ENCODE peak calls at places on chromosomes 1 and 21, in eight cellular contexts. One of them, this sample, is unnamed.

GRCh38 chr1:50940291-50940690 is 19.8 kb downstream of the FAF1 start:
- DNase-seq in germinal center: no peak
- DNase-seq in SK-N-SH: no peak
- DNase-seq in ACHN: no peak
- DNase-seq in EH: no peak
- DNase-seq in iris pigment epithelial cell: no peak
- DNase-seq in LHCN-M2: no peak
- DNase-seq in activated gamma-delta T cell treated with anti-CD3 and anti-CD28 coated beads, Interleukin-2, amount 50 U/mL, for 16 hours: no peak
- DNase-seq in this sample: no peak

GRCh38 chr1:235102259-235102582 is 26.4 kb downstream of the TOMM20 start:
- DNase-seq in activated gamma-delta T cell treated with anti-CD3 and anti-CD28 coated beads, Interleukin-2, amount 50 U/mL, for 16 hours: no peak
- DNase-seq in ACHN: no peak
- DNase-seq in germinal center: no peak
- DNase-seq in EH: no peak
- DNase-seq in LHCN-M2: no peak
- DNase-seq in SK-N-SH: no peak
- DNase-seq in iris pigment epithelial cell: no peak
- DNase-seq in this sample: no peak

GRCh38 chr1:19036701-19037605 is 80.5 kb upstream of the IFFO2 start:
- DNase-seq in iris pigment epithelial cell: no peak
- DNase-seq in activated gamma-delta T cell treated with anti-CD3 and anti-CD28 coated beads, Interleukin-2, amount 50 U/mL, for 16 hours: no peak
- DNase-seq in SK-N-SH: no peak
- DNase-seq in LHCN-M2: no peak
- DNase-seq in EH: no peak
- DNase-seq in germinal center: no peak
- DNase-seq in ACHN: no peak
- DNase-seq in this sample: no peak

GRCh38 chr1:233704125-233704881 is 90.4 kb downstream of the KCNK1 start:
- DNase-seq in EH: peak
- DNase-seq in germinal center: no peak
- DNase-seq in ACHN: no peak
- DNase-seq in iris pigment epithelial cell: peak
- DNase-seq in LHCN-M2: no peak
- DNase-seq in activated gamma-delta T cell treated with anti-CD3 and anti-CD28 coated beads, Interleukin-2, amount 50 U/mL, for 16 hours: no peak
- DNase-seq in SK-N-SH: no peak
- DNase-seq in this sample: no peak

GRCh38 chr1:210663730-210664573 is 335.2 kb downstream of the HHAT start:
- DNase-seq in ACHN: no peak
- DNase-seq in activated gamma-delta T cell treated with anti-CD3 and anti-CD28 coated beads, Interleukin-2, amount 50 U/mL, for 16 hours: no peak
- DNase-seq in LHCN-M2: no peak
- DNase-seq in EH: no peak
- DNase-seq in germinal center: no peak
- DNase-seq in iris pigment epithelial cell: no peak
- DNase-seq in SK-N-SH: peak
- DNase-seq in this sample: no peak

GRCh38 chr1:16241116-16241763 is 4.3 kb upstream of the CPLANE2 start:
- DNase-seq in germinal center: no peak
- DNase-seq in activated gamma-delta T cell treated with anti-CD3 and anti-CD28 coated beads, Interleukin-2, amount 50 U/mL, for 16 hours: no peak
- DNase-seq in ACHN: no peak
- DNase-seq in SK-N-SH: no peak
- DNase-seq in EH: no peak
- DNase-seq in LHCN-M2: no peak
- DNase-seq in iris pigment epithelial cell: no peak
- DNase-seq in this sample: no peak

GRCh38 chr21:31235671-31236450 is 108.2 kb downstream of the TIAM1 start:
- DNase-seq in SK-N-SH: no peak
- DNase-seq in activated gamma-delta T cell treated with anti-CD3 and anti-CD28 coated beads, Interleukin-2, amount 50 U/mL, for 16 hours: no peak
- DNase-seq in germinal center: no peak
- DNase-seq in EH: peak
- DNase-seq in LHCN-M2: peak
- DNase-seq in ACHN: peak
- DNase-seq in iris pigment epithelial cell: peak
- DNase-seq in this sample: peak

GRCh38 chr1:24190970-24191570 is 4.0 kb upstream of the IFNLR1 start:
- DNase-seq in activated gamma-delta T cell treated with anti-CD3 and anti-CD28 coated beads, Interleukin-2, amount 50 U/mL, for 16 hours: no peak
- DNase-seq in EH: no peak
- DNase-seq in LHCN-M2: peak
- DNase-seq in SK-N-SH: no peak
- DNase-seq in germinal center: peak
- DNase-seq in iris pigment epithelial cell: no peak
- DNase-seq in ACHN: no peak
- DNase-seq in this sample: peak

GRCh38 chr1:14516974-14517812 is 81.3 kb upstream of the KAZN start:
- DNase-seq in SK-N-SH: no peak
- DNase-seq in LHCN-M2: peak
- DNase-seq in iris pigment epithelial cell: peak
- DNase-seq in EH: no peak
- DNase-seq in germinal center: no peak
- DNase-seq in ACHN: no peak
- DNase-seq in activated gamma-delta T cell treated with anti-CD3 and anti-CD28 coated beads, Interleukin-2, amount 50 U/mL, for 16 hours: no peak
- DNase-seq in this sample: no peak

GRCh38 chr1:207084701-207085180 is 3.9 kb upstream of the C4BPB start:
- DNase-seq in germinal center: peak
- DNase-seq in ACHN: peak
- DNase-seq in iris pigment epithelial cell: peak
- DNase-seq in activated gamma-delta T cell treated with anti-CD3 and anti-CD28 coated beads, Interleukin-2, amount 50 U/mL, for 16 hours: peak
- DNase-seq in SK-N-SH: peak
- DNase-seq in LHCN-M2: peak
- DNase-seq in EH: peak
- DNase-seq in this sample: peak

GRCh38 chr1:154860154-154860870 is 9.8 kb downstream of the KCNN3 start:
- DNase-seq in EH: no peak
- DNase-seq in iris pigment epithelial cell: no peak
- DNase-seq in activated gamma-delta T cell treated with anti-CD3 and anti-CD28 coated beads, Interleukin-2, amount 50 U/mL, for 16 hours: no peak
- DNase-seq in ACHN: no peak
- DNase-seq in LHCN-M2: peak
- DNase-seq in SK-N-SH: no peak
- DNase-seq in germinal center: peak
- DNase-seq in this sample: no peak

GRCh38 chr1:104921552-104921951 is 1171.9 kb downstream of the AMY1C start:
- DNase-seq in LHCN-M2: no peak
- DNase-seq in ACHN: no peak
- DNase-seq in EH: no peak
- DNase-seq in SK-N-SH: no peak
- DNase-seq in activated gamma-delta T cell treated with anti-CD3 and anti-CD28 coated beads, Interleukin-2, amount 50 U/mL, for 16 hours: no peak
- DNase-seq in germinal center: no peak
- DNase-seq in iris pigment epithelial cell: peak
- DNase-seq in this sample: no peak

GRCh38 chr21:23452384-23453083 is 2154.7 kb downstream of the MRPL39 start:
- DNase-seq in ACHN: no peak
- DNase-seq in EH: no peak
- DNase-seq in LHCN-M2: no peak
- DNase-seq in germinal center: no peak
- DNase-seq in iris pigment epithelial cell: no peak
- DNase-seq in SK-N-SH: no peak
- DNase-seq in activated gamma-delta T cell treated with anti-CD3 and anti-CD28 coated beads, Interleukin-2, amount 50 U/mL, for 16 hours: no peak
- DNase-seq in this sample: peak

GRCh38 chr1:231493421-231494185 is 34.9 kb upstream of the TSNAX start:
- DNase-seq in EH: peak
- DNase-seq in ACHN: no peak
- DNase-seq in iris pigment epithelial cell: peak
- DNase-seq in SK-N-SH: no peak
- DNase-seq in activated gamma-delta T cell treated with anti-CD3 and anti-CD28 coated beads, Interleukin-2, amount 50 U/mL, for 16 hours: no peak
- DNase-seq in LHCN-M2: no peak
- DNase-seq in germinal center: no peak
- DNase-seq in this sample: no peak

GRCh38 chr21:36487641-36488307 is 7.9 kb upstream of the CLDN14 start:
- DNase-seq in germinal center: no peak
- DNase-seq in EH: no peak
- DNase-seq in LHCN-M2: no peak
- DNase-seq in activated gamma-delta T cell treated with anti-CD3 and anti-CD28 coated beads, Interleukin-2, amount 50 U/mL, for 16 hours: no peak
- DNase-seq in iris pigment epithelial cell: peak
- DNase-seq in SK-N-SH: no peak
- DNase-seq in ACHN: no peak
- DNase-seq in this sample: no peak

GRCh38 chr1:193589597-193590040 is 403.2 kb upstream of the B3GALT2 start:
- DNase-seq in EH: peak
- DNase-seq in SK-N-SH: no peak
- DNase-seq in iris pigment epithelial cell: peak
- DNase-seq in LHCN-M2: peak
- DNase-seq in ACHN: no peak
- DNase-seq in activated gamma-delta T cell treated with anti-CD3 and anti-CD28 coated beads, Interleukin-2, amount 50 U/mL, for 16 hours: no peak
- DNase-seq in germinal center: no peak
- DNase-seq in this sample: no peak

GRCh38 chr1:160542303-160542945 is 19.4 kb upstream of the SLAMF6 start:
- DNase-seq in LHCN-M2: no peak
- DNase-seq in iris pigment epithelial cell: peak
- DNase-seq in SK-N-SH: no peak
- DNase-seq in germinal center: no peak
- DNase-seq in ACHN: peak
- DNase-seq in activated gamma-delta T cell treated with anti-CD3 and anti-CD28 coated beads, Interleukin-2, amount 50 U/mL, for 16 hours: no peak
- DNase-seq in EH: no peak
- DNase-seq in this sample: no peak

GRCh38 chr1:179217943-179218507 is 11.5 kb downstream of the ABL2 start:
- DNase-seq in ACHN: no peak
- DNase-seq in SK-N-SH: no peak
- DNase-seq in iris pigment epithelial cell: peak
- DNase-seq in activated gamma-delta T cell treated with anti-CD3 and anti-CD28 coated beads, Interleukin-2, amount 50 U/mL, for 16 hours: no peak
- DNase-seq in germinal center: no peak
- DNase-seq in LHCN-M2: peak
- DNase-seq in EH: peak
- DNase-seq in this sample: no peak

GRCh38 chr1:204602871-204603542 is 82.5 kb downstream of the LRRN2 start:
- DNase-seq in ACHN: no peak
- DNase-seq in activated gamma-delta T cell treated with anti-CD3 and anti-CD28 coated beads, Interleukin-2, amount 50 U/mL, for 16 hours: no peak
- DNase-seq in LHCN-M2: no peak
- DNase-seq in SK-N-SH: no peak
- DNase-seq in germinal center: no peak
- DNase-seq in EH: no peak
- DNase-seq in iris pigment epithelial cell: no peak
- DNase-seq in this sample: no peak

GRCh38 chr1:240170245-240170644 is 78.6 kb downstream of the FMN2 start:
- DNase-seq in ACHN: no peak
- DNase-seq in germinal center: no peak
- DNase-seq in SK-N-SH: no peak
- DNase-seq in EH: no peak
- DNase-seq in activated gamma-delta T cell treated with anti-CD3 and anti-CD28 coated beads, Interleukin-2, amount 50 U/mL, for 16 hours: no peak
- DNase-seq in iris pigment epithelial cell: no peak
- DNase-seq in LHCN-M2: no peak
- DNase-seq in this sample: no peak

GRCh38 chr1:18069903-18070302 is 37.7 kb upstream of the IGSF21 start:
- DNase-seq in germinal center: no peak
- DNase-seq in EH: no peak
- DNase-seq in ACHN: no peak
- DNase-seq in iris pigment epithelial cell: no peak
- DNase-seq in SK-N-SH: no peak
- DNase-seq in LHCN-M2: no peak
- DNase-seq in activated gamma-delta T cell treated with anti-CD3 and anti-CD28 coated beads, Interleukin-2, amount 50 U/mL, for 16 hours: no peak
- DNase-seq in this sample: peak

GRCh38 chr1:58596631-58597052 is 19.6 kb upstream of the TACSTD2 start:
- DNase-seq in iris pigment epithelial cell: no peak
- DNase-seq in activated gamma-delta T cell treated with anti-CD3 and anti-CD28 coated beads, Interleukin-2, amount 50 U/mL, for 16 hours: no peak
- DNase-seq in EH: no peak
- DNase-seq in ACHN: no peak
- DNase-seq in SK-N-SH: no peak
- DNase-seq in LHCN-M2: peak
- DNase-seq in germinal center: no peak
- DNase-seq in this sample: no peak

GRCh38 chr1:229183583-229183982 is 87.3 kb upstream of the RAB4A start:
- DNase-seq in activated gamma-delta T cell treated with anti-CD3 and anti-CD28 coated beads, Interleukin-2, amount 50 U/mL, for 16 hours: no peak
- DNase-seq in EH: no peak
- DNase-seq in ACHN: no peak
- DNase-seq in iris pigment epithelial cell: no peak
- DNase-seq in SK-N-SH: no peak
- DNase-seq in germinal center: no peak
- DNase-seq in LHCN-M2: no peak
- DNase-seq in this sample: no peak

GRCh38 chr1:174118726-174119125 is 40.6 kb upstream of the RABGAP1L start:
- DNase-seq in germinal center: no peak
- DNase-seq in SK-N-SH: no peak
- DNase-seq in ACHN: no peak
- DNase-seq in iris pigment epithelial cell: no peak
- DNase-seq in EH: no peak
- DNase-seq in LHCN-M2: no peak
- DNase-seq in activated gamma-delta T cell treated with anti-CD3 and anti-CD28 coated beads, Interleukin-2, amount 50 U/mL, for 16 hours: no peak
- DNase-seq in this sample: no peak